ENCODE peak calls at places on chromosomes 2 and 18, in ten cellular contexts. T is neuronal stem cell; L is thoracic aorta; K is right lobe of liver; O is spleen; B is A549; D is body of pancreas; Y is lower lobe of right lung; E is naive thymus-derived CD4-positive, alpha-beta T cell; A is cardiac muscle cell. G is an unnamed sample.

GRCh38 chr2:121613774-121614173 is 35.5 kb downstream of the CLASP1 start:
- DNase-seq in T (no peak), L (no peak), K (no peak), O (no peak), B (no peak), D (no peak), Y (no peak), E (no peak), A (no peak), G (no peak)

GRCh38 chr2:145764631-145765030 is 1244.7 kb upstream of the ZEB2 start:
- DNase-seq in T (no peak), L (no peak), K (no peak), O (no peak), B (no peak), D (no peak), Y (no peak), E (no peak), A (no peak), G (no peak)

GRCh38 chr2:24327988-24328387 is 32.3 kb downstream of the ITSN2 start:
- DNase-seq in T (no peak), L (no peak), K (no peak), O (no peak), B (no peak), D (no peak), Y (no peak), E (no peak), A (peak; percentile 14), G (no peak)

GRCh38 chr18:70228546-70228945 is 23.1 kb upstream of the RTTN start:
- DNase-seq in T (no peak), L (no peak), K (no peak), O (no peak), B (no peak), D (no peak), Y (no peak), E (no peak), A (no peak), G (no peak)

GRCh38 chr2:210199186-210199765 is 26.0 kb downstream of the ACADL start:
- DNase-seq in T (peak; percentile 9), L (no peak), K (no peak), O (no peak), B (no peak), D (no peak), Y (no peak), E (peak; percentile 27), A (peak; percentile 34), G (peak; percentile 24)

GRCh38 chr18:8661754-8662573 is 43.4 kb upstream of the MTCL1 start:
- DNase-seq in T (peak; percentile 56), L (no peak), K (no peak), O (no peak), B (no peak), D (no peak), Y (no peak), E (no peak), A (peak; percentile 28), G (no peak)

GRCh38 chr18:80046961-80047541 is 12.8 kb downstream of the RBFA start:
- DNase-seq in T (no peak), L (no peak), K (no peak), O (no peak), B (no peak), D (no peak), Y (no peak), E (no peak), A (no peak), G (no peak)

GRCh38 chr2:167127135-167127534 is 238.9 kb downstream of the XIRP2 start:
- DNase-seq in T (no peak), L (no peak), K (no peak), O (no peak), B (no peak), D (no peak), Y (no peak), E (no peak), A (no peak), G (no peak)

GRCh38 chr2:89811295-89811694 is 1119.8 kb downstream of the RPIA start:
- DNase-seq in T (no peak), L (no peak), K (no peak), O (no peak), B (no peak), D (no peak), Y (no peak), E (no peak), A (no peak), G (no peak)
- H3K9me3 ChIP-seq in T (peaks cover under 1% of the 10 kb centered on the region), L (peaks cover 10% of the 10 kb centered on the region), K (peaks cover 63% of the 10 kb centered on the region), O (peaks cover 92% of the 10 kb centered on the region), B (peaks cover 42% of the 10 kb centered on the region), D (peaks cover 2% of the 10 kb centered on the region), Y (peaks cover 85% of the 10 kb centered on the region), E (peaks cover 68% of the 10 kb centered on the region), A (peaks cover 53% of the 10 kb centered on the region), G (peaks cover 12% of the 10 kb centered on the region)

DNA sequence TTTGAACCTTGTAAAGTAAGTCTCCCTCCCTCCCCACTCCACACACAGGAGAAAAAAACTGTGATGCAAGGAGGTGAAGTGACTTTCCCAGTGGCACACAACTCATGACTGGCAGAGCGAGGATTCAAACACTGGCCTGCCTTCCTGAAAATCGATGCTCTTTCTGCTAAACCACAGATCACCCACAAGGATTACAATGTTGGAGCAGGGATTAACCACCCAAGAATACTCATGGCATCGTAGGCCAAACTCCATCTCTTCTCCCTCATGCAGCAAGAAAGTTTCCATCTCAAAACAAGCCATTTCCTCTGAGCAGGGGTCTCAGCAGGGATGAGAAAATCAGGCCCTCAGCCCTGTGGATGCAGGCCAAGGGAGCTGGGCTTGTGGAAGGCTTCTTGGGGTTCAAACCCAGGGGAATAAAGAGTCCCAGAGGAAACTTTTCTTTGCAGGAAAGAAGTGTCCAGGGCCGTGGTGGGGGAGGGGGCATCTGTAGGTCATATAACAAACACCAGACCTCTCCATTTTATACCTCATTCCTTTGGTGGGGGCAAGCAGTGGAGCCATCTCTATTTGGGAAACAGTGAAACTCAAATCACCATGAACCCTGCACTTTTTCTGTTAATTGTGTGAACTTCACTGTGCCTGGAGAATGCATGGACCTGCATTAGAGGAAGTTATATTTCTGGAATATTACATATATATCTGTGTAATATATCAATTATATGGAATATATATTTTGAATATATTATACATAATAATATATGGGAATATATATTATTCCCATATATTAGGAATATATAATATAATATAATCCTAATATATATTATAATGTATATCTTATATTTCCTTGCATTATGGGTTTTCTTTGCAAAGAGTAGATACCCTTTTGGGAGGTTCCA is 98.0 kb upstream of the PKDCC start:
- DNase-seq in T (no peak), L (no peak), K (no peak), O (no peak), B (no peak), D (no peak), Y (no peak), E (no peak), A (peak; percentile 54), G (no peak)
- H3K27ac ChIP-seq in T (no peak overlapping the region), L (no peak overlapping the region), K (no peak overlapping the region), O (no peak overlapping the region), B (peak overlapping the region; percentile 45), D (no peak overlapping the region), Y (no peak overlapping the region), E (no peak overlapping the region), A (peak overlapping the region; percentile 99), G (no peak overlapping the region)

GRCh38 chr2:45987856-45988255 is 309.4 kb upstream of the EPAS1 start:
- DNase-seq in T (no peak), L (no peak), K (peak; percentile 42), O (no peak), B (no peak), D (no peak), Y (no peak), E (no peak), A (no peak), G (no peak)

GRCh38 chr2:45984366-45984765 is 312.8 kb upstream of the EPAS1 start:
- DNase-seq in T (no peak), L (no peak), K (no peak), O (no peak), B (no peak), D (no peak), Y (no peak), E (no peak), A (no peak), G (no peak)

GRCh38 chr2:45986509-45986908 is 310.7 kb upstream of the EPAS1 start:
- DNase-seq in T (no peak), L (no peak), K (no peak), O (no peak), B (no peak), D (no peak), Y (no peak), E (no peak), A (no peak), G (no peak)

GRCh38 chr2:45983213-45983612 is 314.0 kb upstream of the EPAS1 start:
- DNase-seq in T (no peak), L (no peak), K (no peak), O (no peak), B (no peak), D (no peak), Y (no peak), E (no peak), A (no peak), G (no peak)

DNA sequence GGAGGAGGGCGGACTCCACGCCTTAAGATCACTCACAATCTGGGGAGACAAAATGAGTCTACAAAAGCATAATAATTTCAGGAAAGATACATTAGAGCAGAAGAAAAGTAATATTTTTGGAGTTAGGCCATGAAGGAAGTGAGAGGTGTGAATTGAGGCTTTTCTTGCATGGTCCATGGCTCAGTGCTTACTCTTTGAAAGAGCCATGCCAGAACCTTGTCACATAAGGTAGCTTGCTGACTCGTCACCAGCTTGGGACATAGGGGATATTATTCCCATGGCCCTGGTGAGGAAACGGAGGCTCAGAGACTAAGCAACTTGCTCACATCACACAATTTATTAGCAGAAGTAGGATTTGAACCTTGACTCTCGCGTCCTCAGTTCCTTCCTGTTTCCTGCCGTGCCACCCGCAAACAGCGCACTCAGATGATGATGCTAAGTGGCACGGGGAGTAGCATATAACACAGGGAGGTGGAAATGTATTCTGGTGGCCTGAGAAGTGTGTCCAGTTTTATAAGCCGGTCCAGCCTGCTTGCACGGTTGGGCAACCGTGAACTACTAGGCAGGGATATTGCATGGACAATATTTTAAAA is 312.2 kb upstream of the EPAS1 start:
- DNase-seq in T (no peak), L (no peak), K (no peak), O (no peak), B (no peak), D (no peak), Y (no peak), E (no peak), A (no peak), G (no peak)
- H3K9me3 ChIP-seq in T (no peaks in the 10 kb centered on the region), L (no peaks in the 10 kb centered on the region), K (no peaks in the 10 kb centered on the region), O (no peaks in the 10 kb centered on the region), B (no peaks in the 10 kb centered on the region), D (no peaks in the 10 kb centered on the region), Y (no peaks in the 10 kb centered on the region), E (no peaks in the 10 kb centered on the region), A (no peaks in the 10 kb centered on the region), G (no peaks in the 10 kb centered on the region)

DNA sequence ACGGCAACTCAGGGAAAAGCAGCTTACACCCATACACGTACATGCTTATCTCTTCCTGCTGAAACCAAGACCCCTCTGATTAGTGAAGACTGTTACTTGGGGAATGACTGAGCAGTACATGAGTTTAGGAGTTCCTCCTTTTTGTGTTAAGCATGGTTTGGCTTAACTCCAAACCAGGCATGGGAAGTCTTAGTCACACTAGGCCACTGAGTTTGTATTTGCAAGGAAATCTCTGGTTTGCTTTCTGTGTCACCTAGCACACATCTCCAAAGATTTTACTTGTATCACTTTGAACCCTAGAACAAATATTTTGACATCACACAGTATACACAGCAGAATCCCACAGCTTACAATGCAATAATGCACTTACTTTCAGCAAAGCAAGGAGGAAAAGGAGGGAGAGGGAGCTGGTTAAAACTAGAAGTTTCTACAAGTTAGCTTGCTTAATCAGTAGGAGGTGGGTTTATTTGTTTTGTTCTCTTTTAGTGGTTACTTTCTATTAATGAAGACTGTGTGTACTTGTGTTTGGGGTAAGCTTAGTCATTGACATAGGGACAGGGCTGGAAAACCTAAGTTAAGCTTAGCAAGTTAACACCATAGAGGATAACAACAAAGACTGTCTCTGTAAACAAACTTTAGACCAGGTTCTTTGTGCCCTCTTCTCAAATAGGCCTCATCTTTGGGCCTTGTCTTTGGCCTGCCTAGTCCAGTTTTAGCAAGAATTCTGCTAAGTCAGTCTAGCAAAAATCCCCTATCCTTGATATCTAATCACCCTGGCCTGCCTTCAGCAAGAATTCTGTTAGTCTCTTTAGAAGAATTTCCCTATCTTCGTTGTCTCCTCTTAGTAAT is 219.4 kb downstream of the MREG start:
- DNase-seq in T (no peak), L (peak; percentile 42), K (no peak), O (no peak), B (peak; percentile 38), D (no peak), Y (no peak), E (no peak), A (no peak), G (no peak)
- H3K27ac ChIP-seq in T (no peak overlapping the region), L (peak overlapping the region; percentile 66), K (no peak overlapping the region), O (no peak overlapping the region), B (peak overlapping the region; percentile 79), D (no peak overlapping the region), Y (peak overlapping the region; percentile 32), E (no peak overlapping the region), A (no peak overlapping the region), G (no peak overlapping the region)